ENCODE peak calls at places on chromosomes 6 and 20, in seven cellular contexts. M is AG09319, U is neuronal stem cell, S is Karpas-422, W is iPS DF 6.9, F is NCI-H774, T is ACHN. Q is an unnamed sample.

GRCh38 chr6:109383438-109383940 is 1.2 kb upstream of the CD164 start:
- DNase-seq in U (no peak), M (no peak), W (no peak), T (no peak), F (no peak), S (no peak), Q (no peak)

GRCh38 chr6:111746983-111747773 is 126.1 kb downstream of the FYN start:
- DNase-seq in F (no peak), W (no peak), T (no peak), U (no peak), S (no peak), M (no peak), Q (no peak)

GRCh38 chr20:47304287-47304686 is 52.2 kb downstream of the ZMYND8 start:
- DNase-seq in S (no peak), M (no peak), W (no peak), T (no peak), F (peak; percentile 78), U (no peak), Q (peak; percentile 41)

GRCh38 chr20:19265646-19266374 is 53.4 kb downstream of the SLC24A3 start:
- DNase-seq in M (no peak), S (peak; percentile 79), U (no peak), F (no peak), W (peak; percentile 68), T (no peak), Q (no peak)

GRCh38 chr20:59740621-59741020 is 136.3 kb downstream of the PHACTR3 start:
- DNase-seq in F (no peak), W (no peak), M (no peak), T (no peak), U (no peak), S (no peak), Q (no peak)

GRCh38 chr6:158518196-158519127 is 41.4 kb upstream of the TMEM181 start:
- DNase-seq in S (peak; percentile 92), U (no peak), W (peak; percentile 77), F (peak; percentile 71), M (peak; percentile 61), T (peak; percentile 81), Q (peak; percentile 86)

GRCh38 chr20:62652894-62653305 is 10.6 kb downstream of the SLCO4A1 start:
- DNase-seq in S (no peak), T (no peak), W (no peak), U (no peak), M (no peak), F (no peak), Q (no peak)

GRCh38 chr6:37024665-37025337 is 19.3 kb downstream of the FGD2 start:
- DNase-seq in S (no peak), M (peak; percentile 34), F (no peak), T (peak; percentile 70), W (no peak), U (no peak), Q (no peak)

GRCh38 chr20:35120012-35120701 is 27.0 kb downstream of the EDEM2 start:
- DNase-seq in W (no peak), F (no peak), T (no peak), U (no peak), M (no peak), S (peak; percentile 65), Q (no peak)

GRCh38 chr6:74289881-74290280 is 593.9 kb downstream of the CD109 start:
- DNase-seq in T (no peak), M (peak; percentile 86), W (no peak), F (no peak), U (no peak), S (no peak), Q (no peak)

GRCh38 chr20:11918280-11918952 is 723 bp downstream of the BTBD3 start:
- DNase-seq in U (no peak), T (no peak), M (no peak), S (no peak), F (no peak), W (no peak), Q (peak; percentile 40)

GRCh38 chr6:5674141-5674540 is 332.6 kb downstream of the NRN1 start:
- DNase-seq in F (no peak), T (no peak), U (no peak), M (no peak), S (no peak), W (no peak), Q (no peak)

GRCh38 chr6:46949662-46950280 is 28.0 kb upstream of the ADGRF5 start:
- DNase-seq in U (no peak), T (peak; percentile 4), M (no peak), S (no peak), F (no peak), W (no peak), Q (no peak)

GRCh38 chr20:9838378-9839295 is at the start of gene PAK5:
- DNase-seq in T (peak; percentile 66), S (no peak), U (peak; percentile 89), M (no peak), F (peak; percentile 89), W (peak; percentile 78), Q (peak; percentile 99)

GRCh38 chr20:7993238-7993637 is 26.3 kb downstream of the TMX4 start:
- DNase-seq in F (no peak), U (no peak), M (no peak), T (no peak), S (no peak), W (no peak), Q (no peak)

GRCh38 chr6:5053038-5053437 is 32.1 kb upstream of the PPP1R3G start:
- DNase-seq in S (no peak), F (no peak), W (no peak), U (no peak), M (no peak), T (no peak), Q (no peak)

GRCh38 chr6:132188865-132189264 is 212.4 kb downstream of the MOXD1 start:
- DNase-seq in S (no peak), M (no peak), F (no peak), W (no peak), T (no peak), U (no peak), Q (no peak)

GRCh38 chr6:89146748-89147715 is 1.2 kb downstream of the PM20D2 start:
- DNase-seq in W (no peak), T (peak; percentile 65), U (peak; percentile 20), S (peak; percentile 73), M (no peak), F (no peak), Q (peak; percentile 55)

GRCh38 chr20:9130407-9130995 is 61.6 kb downstream of the PLCB4 start:
- DNase-seq in S (no peak), T (no peak), U (no peak), F (no peak), W (no peak), M (no peak), Q (no peak)

GRCh38 chr6:82030301-82030700 is 217.2 kb downstream of the IBTK start:
- DNase-seq in M (no peak), F (no peak), U (no peak), T (no peak), S (no peak), W (no peak), Q (no peak)

Q was measured in NCI-H345.